ENCODE peak calls at places on chromosomes 2 and 18, in five cellular contexts. N, F, O, E and A are unnamed samples.
A peak's percentile ranks its signal among the peaks of the same experiment; 100 is the strongest.

GRCh38 chr2:215052810-215053209 is 85.6 kb downstream of the ABCA12 start:
- DNase-seq in N (no peak), F (no peak), O (no peak), E (no peak), A (no peak)

GRCh38 chr2:30527411-30527810 is 80.4 kb downstream of the LCLAT1 start:
- DNase-seq in N (no peak), F (no peak), O (no peak), E (no peak), A (no peak)

GRCh38 chr2:8927510-8928456 is 75.7 kb downstream of the MBOAT2 start:
- DNase-seq in N (peak; percentile 83), F (no peak), O (no peak), E (no peak), A (no peak)

GRCh38 chr2:181782630-181783029 is 102.3 kb upstream of the NEUROD1 start:
- DNase-seq in N (no peak), F (no peak), O (no peak), E (no peak), A (no peak)

GRCh38 chr2:100292022-100292580 is 30.2 kb downstream of the LONRF2 start:
- DNase-seq in N (peak; percentile 86), F (peak; percentile 90), O (peak; percentile 68), E (peak; percentile 33), A (no peak)

GRCh38 chr2:99066602-99067001 is 74.9 kb upstream of the C2orf15 start:
- DNase-seq in N (no peak), F (peak; percentile 15), O (peak; percentile 56), E (peak; percentile 44), A (no peak)

GRCh38 chr18:10252952-10253680 is 201.3 kb upstream of the APCDD1 start:
- DNase-seq in N (no peak), F (no peak), O (no peak), E (no peak), A (peak; percentile 11)

GRCh38 chr2:48454504-48454903 is 75.5 kb upstream of the STON1 start:
- DNase-seq in N (no peak), F (no peak), O (no peak), E (peak; percentile 27), A (no peak)

GRCh38 chr2:232321156-232321816 is 57.3 kb upstream of the ALPP start:
- DNase-seq in N (peak; percentile 12), F (no peak), O (no peak), E (no peak), A (peak; percentile 58)

GRCh38 chr2:5365871-5366461 is 326.2 kb upstream of the SOX11 start:
- DNase-seq in N (peak; percentile 78), F (no peak), O (peak; percentile 41), E (no peak), A (peak; percentile 55)

GRCh38 chr2:196291873-196292800 is 120.8 kb upstream of the STK17B start:
- DNase-seq in N (no peak), F (peak; percentile 75), O (no peak), E (no peak), A (no peak)

GRCh38 chr2:226800941-226801784 is 1.5 kb upstream of the IRS1 start:
- DNase-seq in N (no peak), F (no peak), O (peak; percentile 84), E (peak; percentile 82), A (peak; percentile 88)

GRCh38 chr18:11570770-11571169 is 38.6 kb upstream of the SLC35G4 start:
- DNase-seq in N (no peak), F (no peak), O (no peak), E (peak; percentile 9), A (no peak)

GRCh38 chr2:202490479-202490878 is 114.4 kb downstream of the BMPR2 start:
- DNase-seq in N (no peak), F (no peak), O (no peak), E (no peak), A (no peak)

GRCh38 chr18:23712445-23712844 is 23.2 kb downstream of the LAMA3 start:
- DNase-seq in N (no peak), F (no peak), O (peak; percentile 66), E (no peak), A (no peak)

GRCh38 chr2:36717556-36718266 is 21.2 kb downstream of the VIT start:
- DNase-seq in N (no peak), F (no peak), O (no peak), E (no peak), A (no peak)

GRCh38 chr2:86464654-86465053 is 23.5 kb downstream of the KDM3A start:
- DNase-seq in N (no peak), F (no peak), O (no peak), E (no peak), A (peak; percentile 51)

GRCh38 chr2:147098946-147099345 is 745.9 kb upstream of the ACVR2A start:
- DNase-seq in N (no peak), F (no peak), O (no peak), E (no peak), A (no peak)

GRCh38 chr2:2095360-2096093 is 235.5 kb downstream of the MYT1L start:
- DNase-seq in N (no peak), F (no peak), O (no peak), E (no peak), A (no peak)

GRCh38 chr2:39469807-39470206 is 32.7 kb upstream of the MAP4K3 start:
- DNase-seq in N (no peak), F (no peak), O (no peak), E (peak; percentile 48), A (no peak)

GRCh38 chr18:9890191-9890590 is 4.4 kb downstream of the TXNDC2 start:
- DNase-seq in N (no peak), F (no peak), O (no peak), E (no peak), A (no peak)

GRCh38 chr2:158990397-158991209 is 22.2 kb downstream of the TANC1 start:
- DNase-seq in N (no peak), F (no peak), O (no peak), E (peak; percentile 91), A (no peak)

GRCh38 chr18:32815881-32816280 is 43.1 kb upstream of the KLHL14 start:
- DNase-seq in N (no peak), F (no peak), O (no peak), E (no peak), A (no peak)

GRCh38 chr18:32812342-32812741 is 39.5 kb upstream of the KLHL14 start:
- DNase-seq in N (no peak), F (no peak), O (no peak), E (no peak), A (no peak)

GRCh38 chr18:32805354-32805753 is 32.5 kb upstream of the KLHL14 start:
- DNase-seq in N (no peak), F (no peak), O (no peak), E (no peak), A (no peak)

GRCh38 chr18:32810314-32810713 is 37.5 kb upstream of the KLHL14 start:
- DNase-seq in N (no peak), F (no peak), O (no peak), E (no peak), A (no peak)
- H3K4me3 ChIP-seq in N (no peak overlapping the region), F (no peak overlapping the region), O (no peak overlapping the region), E (no peak overlapping the region), A (no peak overlapping the region)

GRCh38 chr2:237594514-237594871 is 4.0 kb upstream of the RAB17 start:
- DNase-seq in N (no peak), F (no peak), O (no peak), E (no peak), A (peak; percentile 59)
- H3K4me3 ChIP-seq in N (no peak overlapping the region), F (no peak overlapping the region), O (no peak overlapping the region), E (no peak overlapping the region), A (no peak overlapping the region)

DNA sequence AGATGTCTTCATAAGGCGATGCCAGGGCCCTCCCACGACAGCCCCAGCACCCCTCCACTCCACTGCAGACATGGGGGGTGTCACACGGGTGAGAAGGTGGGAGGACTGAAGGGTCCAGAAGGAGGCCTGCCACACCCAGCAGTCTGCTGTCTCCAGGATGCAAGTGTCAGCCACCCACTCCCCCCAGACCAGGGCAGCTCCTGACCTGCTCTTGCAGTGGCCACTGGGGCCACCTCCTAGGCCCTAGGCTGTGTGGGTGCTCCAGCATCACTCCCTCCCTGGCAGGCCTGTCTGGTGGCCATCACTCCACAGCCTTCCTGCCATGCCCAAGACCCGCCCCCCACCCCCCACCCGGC is 171.0 kb downstream of the CELF4 start:
- DNase-seq in N (no peak), F (no peak), O (no peak), E (no peak), A (no peak)
- H3K4me3 ChIP-seq in N (no peak overlapping the region), F (no peak overlapping the region), O (no peak overlapping the region), E (no peak overlapping the region), A (no peak overlapping the region)

DNA sequence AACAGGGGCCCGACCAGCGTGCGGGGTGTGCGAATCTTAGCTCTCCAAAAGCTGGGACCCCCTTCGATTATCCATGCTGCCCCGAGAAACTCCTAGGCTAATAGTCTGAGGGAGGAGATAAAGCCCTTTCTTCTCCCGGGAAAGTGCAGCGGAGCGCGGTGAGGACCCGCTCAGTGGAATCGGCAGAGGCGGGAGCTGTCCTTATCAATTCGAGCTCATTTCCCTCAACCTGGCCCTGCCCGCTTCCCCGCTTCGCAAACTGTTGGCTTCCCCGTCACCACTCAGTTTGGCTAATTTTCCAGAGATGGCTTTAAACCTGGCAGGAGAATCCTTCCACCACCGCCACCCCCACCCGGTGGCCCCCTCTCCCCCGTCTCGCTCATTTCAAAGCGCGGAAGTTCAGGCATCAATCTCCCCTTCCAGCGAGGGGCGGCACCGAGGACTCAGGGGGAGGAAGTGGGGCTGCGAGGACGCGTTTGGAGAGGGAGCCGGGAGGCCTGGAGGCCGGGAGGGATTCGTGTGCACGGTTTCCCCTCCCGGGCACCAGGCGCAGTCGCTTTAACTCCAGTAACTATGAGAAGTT is 1.6 kb downstream of the KLHL14 start:
- DNase-seq in N (no peak), F (no peak), O (no peak), E (no peak), A (no peak)
- H3K4me3 ChIP-seq in N (no peak overlapping the region), F (no peak overlapping the region), O (no peak overlapping the region), E (no peak overlapping the region), A (peak overlapping the region; percentile 52)

GRCh38 chr2:139045524-139045923 is 265.3 kb upstream of the NXPH2 start:
- DNase-seq in N (no peak), F (no peak), O (no peak), E (no peak), A (no peak)
- H3K4me3 ChIP-seq in N (no peak overlapping the region), F (no peak overlapping the region), O (no peak overlapping the region), E (no peak overlapping the region), A (no peak overlapping the region)

DNA sequence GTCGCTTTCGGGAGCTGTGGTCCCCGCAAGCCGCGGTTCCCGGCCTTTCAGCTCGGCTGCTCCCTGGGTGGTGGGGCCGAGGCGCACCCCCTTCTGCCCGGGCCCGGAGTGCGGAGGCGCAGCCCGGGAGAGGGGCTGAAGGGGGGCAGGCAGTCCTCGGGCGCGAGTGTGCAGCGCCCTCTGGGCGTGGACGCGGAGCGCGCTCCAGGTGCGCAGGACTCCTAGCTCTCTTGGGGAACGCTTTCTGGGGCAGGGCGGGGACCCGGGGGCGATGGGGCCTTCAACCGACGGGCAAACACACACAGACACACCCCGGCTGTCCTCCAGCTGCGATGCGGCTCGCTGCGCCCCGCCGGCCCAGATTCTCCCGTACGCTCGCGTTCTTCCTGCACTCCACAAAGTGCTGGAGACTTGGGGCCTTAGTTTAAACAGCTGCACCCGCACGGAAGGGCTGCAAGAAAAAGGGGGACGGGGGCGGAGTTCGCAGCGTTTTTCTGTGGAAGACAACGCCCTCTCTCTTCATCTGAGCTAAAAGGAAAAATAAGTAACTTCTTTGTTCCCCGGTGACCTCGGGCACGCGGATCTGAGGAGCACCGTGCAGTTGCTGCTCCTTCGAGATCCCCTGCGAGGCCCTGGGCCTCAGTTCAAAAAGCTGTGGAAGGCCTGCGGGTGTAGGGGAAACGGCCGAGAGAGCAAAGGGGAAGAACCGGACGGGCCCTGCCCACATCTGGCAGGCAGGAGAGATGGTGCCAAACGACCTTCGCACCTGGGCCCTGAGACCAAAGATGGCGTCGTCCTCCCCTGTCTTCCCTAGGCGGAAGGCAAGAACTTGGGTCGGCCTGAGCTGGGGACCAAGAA is 593 bp upstream of the SDC1 start:
- DNase-seq in N (peak; percentile 78), F (peak; percentile 42), O (no peak), E (no peak), A (peak; percentile 79)
- H3K4me3 ChIP-seq in N (peak overlapping the region; percentile 47), F (peak overlapping the region; percentile 69), O (no peak overlapping the region), E (peak overlapping the region; percentile 67), A (peak overlapping the region; percentile 59)